ENCODE peak calls at places on chromosomes 6 and 20, in nine cellular contexts. T, D, C, Q, O, J, Y, K and P are unnamed samples.

GRCh38 chr6:47674673-47675072 is 23.7 kb upstream of the ADGRF4 start:
- DNase-seq in T (no peak), D (no peak), C (no peak), Q (no peak), O (no peak), J (no peak), Y (no peak), K (no peak), P (no peak)

GRCh38 chr6:166782541-166782940 is 155.5 kb upstream of the RPS6KA2 start:
- DNase-seq in T (no peak), D (peak; percentile 40), C (no peak), Q (no peak), O (no peak), J (no peak), Y (peak; percentile 7), K (no peak), P (no peak)

GRCh38 chr6:30719356-30719755 is 796 bp upstream of the TUBB start:
- DNase-seq in T (peak; percentile 29), D (no peak), C (no peak), Q (no peak), O (no peak), J (no peak), Y (no peak), K (no peak), P (peak; percentile 32)

GRCh38 chr6:6820688-6821238 is 232.2 kb downstream of the LY86 start:
- DNase-seq in T (no peak), D (peak; percentile 66), C (no peak), Q (peak; percentile 67), O (no peak), J (no peak), Y (no peak), K (no peak), P (peak; percentile 95)

GRCh38 chr20:40883097-40883496 is 145.5 kb upstream of the TOP1 start:
- DNase-seq in T (no peak), D (no peak), C (no peak), Q (no peak), O (no peak), J (no peak), Y (no peak), K (no peak), P (no peak)

GRCh38 chr6:157325069-157325805 is 1.9 kb upstream of the TMEM242 start:
- DNase-seq in T (peak; percentile 53), D (no peak), C (peak; percentile 30), Q (no peak), O (no peak), J (no peak), Y (no peak), K (no peak), P (no peak)

GRCh38 chr6:116136373-116136772 is 10.4 kb upstream of the COL10A1 start:
- DNase-seq in T (peak; percentile 20), D (no peak), C (no peak), Q (no peak), O (no peak), J (no peak), Y (no peak), K (no peak), P (no peak)

GRCh38 chr6:82687855-82688254 is 324.2 kb downstream of the TPBG start:
- DNase-seq in T (no peak), D (no peak), C (no peak), Q (no peak), O (no peak), J (no peak), Y (no peak), K (no peak), P (no peak)

GRCh38 chr20:46558511-46558959 is 8.1 kb upstream of the OCSTAMP start:
- DNase-seq in T (peak; percentile 83), D (no peak), C (peak; percentile 92), Q (no peak), O (no peak), J (no peak), Y (peak; percentile 30), K (no peak), P (no peak)

GRCh38 chr6:41226752-41227151 is 1.4 kb upstream of the TREML4 start:
- DNase-seq in T (no peak), D (no peak), C (no peak), Q (no peak), O (no peak), J (no peak), Y (no peak), K (peak; percentile 87), P (no peak)

GRCh38 chr20:19737025-19737424 is 21.0 kb upstream of the RIN2 start:
- DNase-seq in T (peak; percentile 45), D (no peak), C (peak; percentile 91), Q (no peak), O (no peak), J (no peak), Y (no peak), K (no peak), P (no peak)

GRCh38 chr6:139062921-139063320 is 34.4 kb downstream of the ABRACL start:
- DNase-seq in T (peak; percentile 78), D (no peak), C (peak; percentile 44), Q (no peak), O (no peak), J (no peak), Y (no peak), K (no peak), P (no peak)

GRCh38 chr20:34512266-34512954 is 3.8 kb upstream of the DYNLRB1 start:
- DNase-seq in T (peak; percentile 33), D (no peak), C (no peak), Q (no peak), O (no peak), J (no peak), Y (no peak), K (no peak), P (no peak)

GRCh38 chr6:104959453-104959858 is 2.5 kb downstream of the LIN28B start:
- DNase-seq in T (no peak), D (no peak), C (no peak), Q (no peak), O (no peak), J (no peak), Y (no peak), K (no peak), P (no peak)

GRCh38 chr6:167566711-167567141 is 241.8 kb downstream of the TTLL2 start:
- DNase-seq in T (no peak), D (no peak), C (no peak), Q (no peak), O (no peak), J (no peak), Y (no peak), K (no peak), P (no peak)

GRCh38 chr6:134980846-134981245 is 30.9 kb upstream of the ALDH8A1 start:
- DNase-seq in T (no peak), D (no peak), C (no peak), Q (no peak), O (no peak), J (no peak), Y (no peak), K (no peak), P (no peak)
- H3K4me1 ChIP-seq in T (no peaks in the 10 kb centered on the region), D (no peaks in the 10 kb centered on the region), C (no peaks in the 10 kb centered on the region), Q (no peaks in the 10 kb centered on the region), O (no peaks in the 10 kb centered on the region), J (no peaks in the 10 kb centered on the region), Y (no peaks in the 10 kb centered on the region), K (peaks cover 7% of the 10 kb centered on the region), P (no peaks in the 10 kb centered on the region)

GRCh38 chr6:128519132-128519930 is 1.1 kb downstream of the PTPRK start:
- DNase-seq in T (peak; percentile 59), D (peak; percentile 81), C (peak; percentile 73), Q (peak; percentile 65), O (peak; percentile 76), J (peak; percentile 76), Y (peak; percentile 55), K (peak; percentile 70), P (peak; percentile 82)

GRCh38 chr6:128515550-128516513 is 4.6 kb downstream of the PTPRK start:
- DNase-seq in T (peak; percentile 73), D (no peak), C (peak; percentile 63), Q (no peak), O (no peak), J (no peak), Y (no peak), K (no peak), P (no peak)

GRCh38 chr6:128518531-128519131 is 1.8 kb downstream of the PTPRK start:
- DNase-seq in T (no peak), D (no peak), C (peak; percentile 17), Q (no peak), O (no peak), J (no peak), Y (no peak), K (no peak), P (no peak)

GRCh38 chr6:128516514-128516898 is 3.9 kb downstream of the PTPRK start:
- DNase-seq in T (no peak), D (no peak), C (peak; percentile 54), Q (no peak), O (no peak), J (no peak), Y (no peak), K (no peak), P (no peak)

DNA sequence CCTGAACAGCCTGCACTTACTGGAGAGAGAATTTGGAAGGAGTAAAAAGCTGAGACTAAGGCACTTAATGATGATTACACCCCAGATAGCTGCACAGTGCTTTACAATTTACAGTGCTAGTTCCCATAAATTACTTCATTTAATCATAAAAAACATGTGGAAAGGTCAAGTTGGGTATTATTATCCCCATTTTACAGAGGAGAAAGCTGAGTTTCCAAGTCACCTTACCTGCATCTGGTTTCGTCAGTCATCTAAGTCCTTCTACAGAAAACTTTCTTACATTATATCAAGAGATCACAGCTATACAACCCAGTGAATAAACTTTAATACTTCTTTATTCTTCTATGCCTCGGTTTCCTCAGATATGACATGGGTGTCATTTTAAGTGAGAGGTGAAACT is 3.3 kb downstream of the PTPRK start:
- DNase-seq in T (no peak), D (no peak), C (no peak), Q (no peak), O (no peak), J (no peak), Y (no peak), K (no peak), P (no peak)
- H3K4me3 ChIP-seq in T (peak overlapping the region; percentile 100), D (no peak overlapping the region), C (no peak overlapping the region), Q (no peak overlapping the region), O (no peak overlapping the region), J (no peak overlapping the region), Y (no peak overlapping the region), K (peak overlapping the region; percentile 78), P (no peak overlapping the region)

GRCh38 chr20:48010623-48011022 is 225.3 kb upstream of the SULF2 start:
- DNase-seq in T (no peak), D (no peak), C (no peak), Q (no peak), O (no peak), J (no peak), Y (no peak), K (no peak), P (no peak)
- H3K9me3 ChIP-seq in T (no peaks in the 10 kb centered on the region), D (no peaks in the 10 kb centered on the region), C (no peaks in the 10 kb centered on the region), Q (no peaks in the 10 kb centered on the region), O (no peaks in the 10 kb centered on the region), J (no peaks in the 10 kb centered on the region), Y (peaks cover 6% of the 10 kb centered on the region), K (no peaks in the 10 kb centered on the region), P (no peaks in the 10 kb centered on the region)

DNA sequence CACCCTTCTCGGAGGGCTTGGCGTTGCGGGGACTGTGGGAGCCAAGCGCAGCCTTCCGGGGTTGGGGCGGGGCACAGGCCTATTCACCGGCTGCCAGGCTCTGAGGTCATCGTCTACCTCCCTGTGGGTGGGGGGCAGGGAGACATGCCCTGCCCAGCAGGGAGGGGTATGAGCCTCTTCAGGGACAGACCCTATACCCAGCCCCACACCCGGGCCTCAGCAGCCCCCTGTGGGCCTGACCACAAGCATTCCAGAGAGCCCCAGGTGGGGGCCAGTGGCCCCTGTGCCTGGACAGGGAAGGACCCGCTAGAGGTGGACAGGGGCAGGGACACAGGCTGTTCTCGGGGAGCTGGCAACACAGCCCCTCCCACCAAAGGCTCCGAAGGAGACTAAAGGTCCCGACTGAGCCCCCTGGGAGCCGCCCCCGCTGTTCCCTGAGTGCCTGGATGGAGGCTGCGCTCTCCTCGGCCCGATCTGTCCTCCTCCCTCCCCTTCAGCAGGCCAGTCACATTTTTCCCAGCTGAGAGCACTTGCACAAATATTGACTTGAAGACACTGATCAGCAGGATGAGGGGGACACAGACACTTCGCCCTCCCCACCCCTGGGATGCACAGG is 11.5 kb downstream of the LAMA5 start:
- DNase-seq in T (peak; percentile 52), D (no peak), C (peak; percentile 71), Q (peak; percentile 53), O (peak; percentile 81), J (peak; percentile 91), Y (no peak), K (no peak), P (peak; percentile 91)
- H3K4me1 ChIP-seq in T (peaks cover 39% of the 10 kb centered on the region), D (no peaks in the 10 kb centered on the region), C (peaks cover 33% of the 10 kb centered on the region), Q (peaks cover 55% of the 10 kb centered on the region), O (peaks cover 18% of the 10 kb centered on the region), J (peaks cover 80% of the 10 kb centered on the region), Y (peaks cover 42% of the 10 kb centered on the region), K (peaks cover 21% of the 10 kb centered on the region), P (peaks cover 51% of the 10 kb centered on the region)